ENCODE peak calls at places on chromosome 4, in eight cellular contexts. One of them, this sample, is unnamed. For H3K4me1, the result is how much of the 10 kb centered on the place peaks cover.

GRCh38 chr4:150098214-150098613 is 20.0 kb downstream of the DCLK2 start:
- DNase-seq in body of pancreas: no peak
- DNase-seq in lower lobe of right lung: no peak
- DNase-seq in suprapubic skin: no peak
- DNase-seq in breast epithelium: no peak
- DNase-seq in upper lobe of left lung: no peak
- DNase-seq in CD8-positive, alpha-beta memory T cell: no peak
- DNase-seq in kidney: no peak
- DNase-seq in this sample: no peak

GRCh38 chr4:176377705-176378302 is 58.0 kb downstream of the SPCS3 start:
- DNase-seq in kidney: no peak
- DNase-seq in upper lobe of left lung: no peak
- DNase-seq in lower lobe of right lung: no peak
- DNase-seq in body of pancreas: no peak
- DNase-seq in suprapubic skin: no peak
- DNase-seq in CD8-positive, alpha-beta memory T cell: no peak
- DNase-seq in breast epithelium: no peak
- DNase-seq in this sample: no peak

GRCh38 chr4:137648531-137648930 is 116.2 kb upstream of the PCDH18 start:
- DNase-seq in suprapubic skin: no peak
- DNase-seq in kidney: no peak
- DNase-seq in upper lobe of left lung: no peak
- DNase-seq in lower lobe of right lung: no peak
- DNase-seq in CD8-positive, alpha-beta memory T cell: no peak
- DNase-seq in body of pancreas: no peak
- DNase-seq in breast epithelium: no peak
- DNase-seq in this sample: no peak

GRCh38 chr4:76982638-76983579 is 33.4 kb downstream of the SEPTIN11 start:
- DNase-seq in body of pancreas: no peak
- DNase-seq in upper lobe of left lung: no peak
- DNase-seq in lower lobe of right lung: no peak
- DNase-seq in CD8-positive, alpha-beta memory T cell: no peak
- DNase-seq in suprapubic skin: no peak
- DNase-seq in breast epithelium: no peak
- DNase-seq in kidney: no peak
- DNase-seq in this sample: no peak

GRCh38 chr4:68404153-68404552 is 43.1 kb upstream of the TMPRSS11E start:
- DNase-seq in body of pancreas: no peak
- DNase-seq in upper lobe of left lung: no peak
- DNase-seq in kidney: no peak
- DNase-seq in breast epithelium: no peak
- DNase-seq in lower lobe of right lung: no peak
- DNase-seq in CD8-positive, alpha-beta memory T cell: no peak
- DNase-seq in suprapubic skin: no peak
- DNase-seq in this sample: no peak

GRCh38 chr4:5706486-5707290 is 1.7 kb downstream of the EVC2 start:
- DNase-seq in suprapubic skin: no peak
- DNase-seq in upper lobe of left lung: peak
- DNase-seq in kidney: no peak
- DNase-seq in breast epithelium: no peak
- DNase-seq in body of pancreas: no peak
- DNase-seq in lower lobe of right lung: no peak
- DNase-seq in CD8-positive, alpha-beta memory T cell: no peak
- DNase-seq in this sample: no peak

GRCh38 chr4:182593413-182593812 is 323.8 kb downstream of the DCTD start:
- DNase-seq in lower lobe of right lung: no peak
- DNase-seq in upper lobe of left lung: no peak
- DNase-seq in CD8-positive, alpha-beta memory T cell: no peak
- DNase-seq in body of pancreas: no peak
- DNase-seq in kidney: no peak
- DNase-seq in breast epithelium: no peak
- DNase-seq in suprapubic skin: no peak
- DNase-seq in this sample: no peak

GRCh38 chr4:100962698-100963097 is 384.6 kb downstream of the PPP3CA start:
- DNase-seq in lower lobe of right lung: no peak
- DNase-seq in suprapubic skin: no peak
- DNase-seq in upper lobe of left lung: no peak
- DNase-seq in body of pancreas: no peak
- DNase-seq in kidney: no peak
- DNase-seq in CD8-positive, alpha-beta memory T cell: no peak
- DNase-seq in breast epithelium: no peak
- DNase-seq in this sample: no peak

GRCh38 chr4:86223472-86223871 is 136.4 kb downstream of the MAPK10 start:
- DNase-seq in suprapubic skin: no peak
- DNase-seq in CD8-positive, alpha-beta memory T cell: no peak
- DNase-seq in lower lobe of right lung: no peak
- DNase-seq in upper lobe of left lung: no peak
- DNase-seq in body of pancreas: no peak
- DNase-seq in breast epithelium: no peak
- DNase-seq in kidney: no peak
- DNase-seq in this sample: no peak

GRCh38 chr4:122531514-122531913 is 75.0 kb upstream of the IL2 start:
- DNase-seq in CD8-positive, alpha-beta memory T cell: no peak
- DNase-seq in kidney: no peak
- DNase-seq in upper lobe of left lung: no peak
- DNase-seq in body of pancreas: no peak
- DNase-seq in suprapubic skin: no peak
- DNase-seq in lower lobe of right lung: no peak
- DNase-seq in breast epithelium: no peak
- DNase-seq in this sample: no peak

GRCh38 chr4:30716671-30717207 is 3.4 kb upstream of the PCDH7 start:
- DNase-seq in lower lobe of right lung: no peak
- DNase-seq in breast epithelium: no peak
- DNase-seq in suprapubic skin: no peak
- DNase-seq in CD8-positive, alpha-beta memory T cell: no peak
- DNase-seq in body of pancreas: no peak
- DNase-seq in kidney: no peak
- DNase-seq in upper lobe of left lung: no peak
- DNase-seq in this sample: no peak

GRCh38 chr4:43718369-43718768 is 730.2 kb downstream of the KCTD8 start:
- DNase-seq in body of pancreas: no peak
- DNase-seq in breast epithelium: no peak
- DNase-seq in CD8-positive, alpha-beta memory T cell: no peak
- DNase-seq in kidney: no peak
- DNase-seq in suprapubic skin: no peak
- DNase-seq in lower lobe of right lung: no peak
- DNase-seq in upper lobe of left lung: no peak
- DNase-seq in this sample: no peak

GRCh38 chr4:76712564-76712963 is 185.4 kb downstream of the SOWAHB start:
- DNase-seq in upper lobe of left lung: no peak
- DNase-seq in lower lobe of right lung: no peak
- DNase-seq in CD8-positive, alpha-beta memory T cell: no peak
- DNase-seq in body of pancreas: no peak
- DNase-seq in suprapubic skin: no peak
- DNase-seq in breast epithelium: no peak
- DNase-seq in kidney: no peak
- DNase-seq in this sample: no peak

GRCh38 chr4:102354671-102355454 is 9.6 kb upstream of the SLC39A8 start:
- DNase-seq in suprapubic skin: no peak
- DNase-seq in lower lobe of right lung: no peak
- DNase-seq in body of pancreas: no peak
- DNase-seq in breast epithelium: no peak
- DNase-seq in kidney: no peak
- DNase-seq in upper lobe of left lung: no peak
- DNase-seq in CD8-positive, alpha-beta memory T cell: no peak
- DNase-seq in this sample: no peak

GRCh38 chr4:110033994-110034393 is 121.3 kb downstream of the EGF start:
- DNase-seq in kidney: no peak
- DNase-seq in CD8-positive, alpha-beta memory T cell: no peak
- DNase-seq in lower lobe of right lung: no peak
- DNase-seq in suprapubic skin: no peak
- DNase-seq in body of pancreas: no peak
- DNase-seq in upper lobe of left lung: peak
- DNase-seq in breast epithelium: no peak
- DNase-seq in this sample: no peak

GRCh38 chr4:6758732-6759131 is 23.8 kb upstream of the KIAA0232 start:
- DNase-seq in upper lobe of left lung: no peak
- DNase-seq in breast epithelium: no peak
- DNase-seq in body of pancreas: no peak
- DNase-seq in suprapubic skin: no peak
- DNase-seq in lower lobe of right lung: peak
- DNase-seq in kidney: no peak
- DNase-seq in CD8-positive, alpha-beta memory T cell: no peak
- DNase-seq in this sample: no peak

GRCh38 chr4:8656185-8656517 is 63.6 kb downstream of the CPZ start:
- DNase-seq in breast epithelium: no peak
- DNase-seq in suprapubic skin: no peak
- DNase-seq in upper lobe of left lung: no peak
- DNase-seq in lower lobe of right lung: no peak
- DNase-seq in body of pancreas: no peak
- DNase-seq in CD8-positive, alpha-beta memory T cell: no peak
- DNase-seq in kidney: peak
- DNase-seq in this sample: no peak

GRCh38 chr4:173516621-173517612 is 13.1 kb downstream of the HAND2 start:
- DNase-seq in body of pancreas: no peak
- DNase-seq in CD8-positive, alpha-beta memory T cell: no peak
- DNase-seq in upper lobe of left lung: no peak
- DNase-seq in kidney: no peak
- DNase-seq in lower lobe of right lung: no peak
- DNase-seq in suprapubic skin: no peak
- DNase-seq in breast epithelium: no peak
- DNase-seq in this sample: no peak
- H3K4me3 ChIP-seq in body of pancreas: no peak
- H3K4me3 ChIP-seq in CD8-positive, alpha-beta memory T cell: no peak
- H3K4me3 ChIP-seq in upper lobe of left lung: no peak
- H3K4me3 ChIP-seq in kidney: no peak
- H3K4me3 ChIP-seq in lower lobe of right lung: no peak
- H3K4me3 ChIP-seq in suprapubic skin: no peak
- H3K4me3 ChIP-seq in breast epithelium: no peak
- H3K4me3 ChIP-seq in this sample: no peak

GRCh38 chr4:38078590-38079381 is 118.6 kb downstream of the PTTG2 start:
- DNase-seq in lower lobe of right lung: no peak
- DNase-seq in body of pancreas: no peak
- DNase-seq in upper lobe of left lung: no peak
- DNase-seq in kidney: no peak
- DNase-seq in suprapubic skin: no peak
- DNase-seq in breast epithelium: no peak
- DNase-seq in CD8-positive, alpha-beta memory T cell: no peak
- DNase-seq in this sample: no peak

GRCh38 chr4:38073596-38074234 is 113.5 kb downstream of the PTTG2 start:
- DNase-seq in body of pancreas: no peak
- DNase-seq in lower lobe of right lung: no peak
- DNase-seq in kidney: no peak
- DNase-seq in suprapubic skin: no peak
- DNase-seq in breast epithelium: no peak
- DNase-seq in CD8-positive, alpha-beta memory T cell: no peak
- DNase-seq in upper lobe of left lung: no peak
- DNase-seq in this sample: no peak

GRCh38 chr4:38077791-38078489 is 117.7 kb downstream of the PTTG2 start:
- DNase-seq in breast epithelium: no peak
- DNase-seq in CD8-positive, alpha-beta memory T cell: no peak
- DNase-seq in lower lobe of right lung: no peak
- DNase-seq in kidney: no peak
- DNase-seq in suprapubic skin: no peak
- DNase-seq in upper lobe of left lung: no peak
- DNase-seq in body of pancreas: no peak
- DNase-seq in this sample: no peak

GRCh38 chr4:38075370-38076152 is 115.4 kb downstream of the PTTG2 start:
- DNase-seq in kidney: no peak
- DNase-seq in upper lobe of left lung: peak
- DNase-seq in body of pancreas: no peak
- DNase-seq in lower lobe of right lung: no peak
- DNase-seq in CD8-positive, alpha-beta memory T cell: no peak
- DNase-seq in suprapubic skin: no peak
- DNase-seq in breast epithelium: no peak
- DNase-seq in this sample: no peak

GRCh38 chr4:38076153-38076669 is 116.0 kb downstream of the PTTG2 start:
- DNase-seq in upper lobe of left lung: no peak
- DNase-seq in body of pancreas: no peak
- DNase-seq in CD8-positive, alpha-beta memory T cell: no peak
- DNase-seq in suprapubic skin: no peak
- DNase-seq in lower lobe of right lung: no peak
- DNase-seq in breast epithelium: no peak
- DNase-seq in kidney: no peak
- DNase-seq in this sample: no peak
- H3K4me1 ChIP-seq in upper lobe of left lung: half or more
- H3K4me1 ChIP-seq in body of pancreas: under half
- H3K4me1 ChIP-seq in CD8-positive, alpha-beta memory T cell: under half
- H3K4me1 ChIP-seq in suprapubic skin: under half
- H3K4me1 ChIP-seq in lower lobe of right lung: under half
- H3K4me1 ChIP-seq in breast epithelium: under half
- H3K4me1 ChIP-seq in kidney: under half
- H3K4me1 ChIP-seq in this sample: under half

GRCh38 chr4:74374561-74375327 is 9.8 kb downstream of the EREG start:
- DNase-seq in upper lobe of left lung: peak
- DNase-seq in kidney: no peak
- DNase-seq in breast epithelium: peak
- DNase-seq in body of pancreas: peak
- DNase-seq in suprapubic skin: no peak
- DNase-seq in CD8-positive, alpha-beta memory T cell: no peak
- DNase-seq in lower lobe of right lung: peak
- DNase-seq in this sample: no peak
- H3K27ac ChIP-seq in upper lobe of left lung: no peak
- H3K27ac ChIP-seq in kidney: no peak
- H3K27ac ChIP-seq in breast epithelium: peak
- H3K27ac ChIP-seq in body of pancreas: no peak
- H3K27ac ChIP-seq in suprapubic skin: peak
- H3K27ac ChIP-seq in CD8-positive, alpha-beta memory T cell: no peak
- H3K27ac ChIP-seq in lower lobe of right lung: no peak
- H3K27ac ChIP-seq in this sample: no peak

DNA sequence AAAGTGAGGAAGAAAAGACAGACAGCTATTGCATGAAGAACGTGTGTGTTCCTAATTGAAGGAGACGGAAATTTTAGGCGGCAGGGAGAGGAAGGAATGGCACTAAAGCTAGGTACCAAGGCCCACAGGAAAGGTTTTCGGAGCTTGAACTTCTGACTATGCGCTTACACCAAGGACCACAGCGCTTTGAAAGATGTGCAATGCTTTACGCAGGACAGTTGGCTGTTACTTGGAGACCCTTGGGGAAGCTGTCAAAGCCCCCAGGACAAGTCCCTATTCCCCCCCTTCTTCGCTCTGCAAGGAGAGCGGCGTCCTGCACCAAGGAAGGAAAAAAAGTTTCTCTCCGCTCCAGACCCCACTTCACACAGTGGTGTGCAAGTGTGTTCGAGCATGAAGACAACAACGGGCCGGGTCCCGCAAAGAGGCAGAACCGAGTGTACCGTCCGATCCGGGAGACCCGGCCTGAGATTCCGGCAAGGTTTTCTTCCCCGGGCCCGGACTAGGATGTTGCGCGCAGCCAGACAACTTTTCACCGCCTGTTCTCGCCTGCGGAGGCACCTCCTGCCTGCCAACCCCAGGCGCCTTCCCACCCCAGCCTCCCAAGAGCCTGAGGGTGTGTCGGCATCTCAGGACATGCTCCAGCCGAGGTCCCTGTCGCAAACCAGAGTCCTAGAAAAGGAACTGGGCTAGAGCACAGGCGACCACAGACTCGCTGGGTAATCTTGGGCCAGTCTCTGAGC is 888 bp downstream of the KDR start:
- DNase-seq in suprapubic skin: no peak
- DNase-seq in lower lobe of right lung: no peak
- DNase-seq in CD8-positive, alpha-beta memory T cell: no peak
- DNase-seq in breast epithelium: no peak
- DNase-seq in body of pancreas: no peak
- DNase-seq in kidney: peak
- DNase-seq in upper lobe of left lung: no peak
- DNase-seq in this sample: no peak
- H3K4me3 ChIP-seq in suprapubic skin: peak
- H3K4me3 ChIP-seq in lower lobe of right lung: peak
- H3K4me3 ChIP-seq in CD8-positive, alpha-beta memory T cell: no peak
- H3K4me3 ChIP-seq in breast epithelium: peak
- H3K4me3 ChIP-seq in body of pancreas: no peak
- H3K4me3 ChIP-seq in kidney: peak
- H3K4me3 ChIP-seq in upper lobe of left lung: peak
- H3K4me3 ChIP-seq in this sample: no peak

This sample was measured in effector memory CD4-positive, alpha-beta T cell.